ENCODE peak calls at places on chromosomes 11 and 22, in ten cellular contexts. I is iris pigment epithelial cell, Q is DMS79, L is GM12878, K is NCI-H187, C is germinal center, Y is GM23338, B is lower leg skin, T is midbrain, N is A172. D is an unnamed sample.

GRCh38 chr11:65486570-65487466 is 12.0 kb upstream of the MALAT1 start:
- DNase-seq in I (no peak), Q (no peak), L (no peak), K (no peak), C (no peak), Y (no peak), B (no peak), T (no peak), N (no peak), D (no peak)

GRCh38 chr22:36510966-36511881 is 4.4 kb upstream of the FOXRED2 start:
- DNase-seq in I (peak), Q (no peak), L (no peak), K (peak), C (peak), Y (peak), B (no peak), T (no peak), N (peak), D (peak)

GRCh38 chr11:117279711-117280376 is 11.3 kb upstream of the BACE1-AS start:
- DNase-seq in I (no peak), Q (no peak), L (no peak), K (no peak), C (no peak), Y (no peak), B (no peak), T (no peak), N (no peak), D (no peak)

GRCh38 chr11:133425992-133426391 is 106.3 kb downstream of the OPCML start:
- DNase-seq in I (no peak), Q (no peak), L (no peak), K (no peak), C (no peak), Y (no peak), B (no peak), T (no peak), N (no peak), D (no peak)

GRCh38 chr11:114208371-114208770 is 87.8 kb upstream of the NNMT start:
- DNase-seq in I (peak), Q (no peak), L (no peak), K (no peak), C (no peak), Y (no peak), B (no peak), T (no peak), N (no peak), D (no peak)

GRCh38 chr22:39234867-39235687 is 9.7 kb downstream of the PDGFB start:
- DNase-seq in I (no peak), Q (no peak), L (no peak), K (no peak), C (no peak), Y (no peak), B (peak), T (no peak), N (no peak), D (peak)

GRCh38 chr22:47172771-47173534 is 410.5 kb downstream of the TBC1D22A start:
- DNase-seq in I (no peak), Q (no peak), L (no peak), K (no peak), C (no peak), Y (no peak), B (no peak), T (no peak), N (no peak), D (no peak)

GRCh38 chr11:2159536-2160413 is 1.2 kb downstream of the INS start:
- DNase-seq in I (no peak), Q (no peak), L (no peak), K (no peak), C (no peak), Y (no peak), B (no peak), T (no peak), N (no peak), D (no peak)

GRCh38 chr11:126163074-126163700 is 48.3 kb downstream of the RPUSD4 start:
- DNase-seq in I (peak), Q (peak), L (no peak), K (peak), C (no peak), Y (no peak), B (peak), T (no peak), N (peak), D (no peak)

GRCh38 chr11:119015054-119015611 is 3.0 kb downstream of the RPS25 start:
- DNase-seq in I (no peak), Q (no peak), L (no peak), K (no peak), C (no peak), Y (no peak), B (no peak), T (no peak), N (no peak), D (no peak)

GRCh38 chr11:6911946-6912345 is 8.9 kb upstream of the OR2D3 start:
- DNase-seq in I (peak), Q (no peak), L (no peak), K (no peak), C (no peak), Y (no peak), B (no peak), T (no peak), N (no peak), D (no peak)

GRCh38 chr11:44286268-44286880 is 23.6 kb downstream of the ALX4 start:
- DNase-seq in I (peak), Q (peak), L (peak), K (no peak), C (peak), Y (peak), B (peak), T (peak), N (peak), D (peak)

GRCh38 chr22:20111045-20111688 is 4.7 kb upstream of the RANBP1 start:
- DNase-seq in I (peak), Q (no peak), L (no peak), K (no peak), C (peak), Y (peak), B (no peak), T (no peak), N (peak), D (no peak)

GRCh38 chr22:36145881-36146280 is 14.7 kb downstream of the APOL3 start:
- DNase-seq in I (no peak), Q (no peak), L (no peak), K (no peak), C (no peak), Y (no peak), B (no peak), T (no peak), N (no peak), D (no peak)

GRCh38 chr11:77080643-77081210 is 14.0 kb downstream of the CAPN5 start:
- DNase-seq in I (peak), Q (no peak), L (no peak), K (no peak), C (no peak), Y (no peak), B (no peak), T (no peak), N (no peak), D (no peak)

GRCh38 chr11:129375731-129376657 is at the start of gene BARX2:
- DNase-seq in I (peak), Q (peak), L (no peak), K (no peak), C (no peak), Y (peak), B (no peak), T (peak), N (no peak), D (peak)

GRCh38 chr22:32801436-32802290 is at the start of gene TIMP3:
- DNase-seq in I (peak), Q (no peak), L (no peak), K (no peak), C (peak), Y (peak), B (peak), T (peak), N (peak), D (no peak)

GRCh38 chr11:90243534-90243933 is 20.7 kb upstream of the CHORDC1 start:
- DNase-seq in I (no peak), Q (no peak), L (no peak), K (peak), C (no peak), Y (peak), B (no peak), T (no peak), N (no peak), D (no peak)

GRCh38 chr22:32053165-32053755 is 10.2 kb downstream of the SLC5A1 start:
- DNase-seq in I (no peak), Q (no peak), L (no peak), K (no peak), C (no peak), Y (no peak), B (no peak), T (no peak), N (no peak), D (no peak)

GRCh38 chr11:61256710-61257482 is 15.9 kb downstream of the PGA5 start:
- DNase-seq in I (no peak), Q (no peak), L (no peak), K (no peak), C (no peak), Y (no peak), B (no peak), T (no peak), N (no peak), D (no peak)

GRCh38 chr11:112837162-112837826 is 123.9 kb upstream of the NCAM1 start:
- DNase-seq in I (peak), Q (no peak), L (no peak), K (no peak), C (no peak), Y (peak), B (no peak), T (peak), N (no peak), D (peak)

GRCh38 chr11:117535201-117535869 is 207.7 kb downstream of the CEP164 start:
- DNase-seq in I (no peak), Q (peak), L (no peak), K (no peak), C (no peak), Y (no peak), B (peak), T (peak), N (no peak), D (no peak)

GRCh38 chr22:46491936-46492335 is 45.5 kb downstream of the CELSR1 start:
- DNase-seq in I (no peak), Q (no peak), L (no peak), K (no peak), C (no peak), Y (no peak), B (no peak), T (no peak), N (no peak), D (no peak)

GRCh38 chr11:57932105-57932504 is 91.6 kb upstream of the OR9Q1 start:
- DNase-seq in I (no peak), Q (no peak), L (no peak), K (no peak), C (no peak), Y (no peak), B (no peak), T (no peak), N (no peak), D (no peak)

GRCh38 chr11:20025331-20025840 is 134.9 kb downstream of the DBX1 start:
- DNase-seq in I (no peak), Q (no peak), L (no peak), K (no peak), C (no peak), Y (peak), B (no peak), T (peak), N (no peak), D (no peak)

GRCh38 chr11:2164861-2165555 is 4.0 kb upstream of the INS start:
- DNase-seq in I (no peak), Q (no peak), L (no peak), K (no peak), C (no peak), Y (no peak), B (no peak), T (no peak), N (no peak), D (peak)

GRCh38 chr11:128361451-128362020 is 225.8 kb downstream of the ETS1 start:
- DNase-seq in I (peak), Q (peak), L (no peak), K (no peak), C (peak), Y (no peak), B (no peak), T (no peak), N (peak), D (peak)

GRCh38 chr22:21764038-21764804 is 28.6 kb upstream of the YPEL1 start:
- DNase-seq in I (no peak), Q (no peak), L (no peak), K (no peak), C (no peak), Y (no peak), B (no peak), T (no peak), N (no peak), D (no peak)

GRCh38 chr22:19631899-19632670 is 82.2 kb upstream of the SEPTIN5 start:
- DNase-seq in I (peak), Q (no peak), L (no peak), K (no peak), C (peak), Y (peak), B (no peak), T (no peak), N (peak), D (peak)